ENCODE peak calls at places on chromosomes 11 and 22, in five cellular contexts. One of them, this sample, is unnamed. For H3K4me1, the result is how much of the 10 kb centered on the place peaks cover.

GRCh38 chr22:16819249-16819648 is 6.0 kb downstream of the XKR3 start:
- DNase-seq in heart left ventricle: no peak
- DNase-seq in A549: no peak
- DNase-seq in fibroblast of lung: no peak
- DNase-seq in heart right ventricle: no peak
- DNase-seq in this sample: no peak

GRCh38 chr22:49904040-49904369 is 14.2 kb downstream of the ALG12 start:
- DNase-seq in heart right ventricle: no peak
- DNase-seq in heart left ventricle: no peak
- DNase-seq in fibroblast of lung: no peak
- DNase-seq in A549: no peak
- DNase-seq in this sample: peak

GRCh38 chr11:451738-452137 is 1.7 kb downstream of the PTDSS2 start:
- DNase-seq in A549: no peak
- DNase-seq in heart right ventricle: no peak
- DNase-seq in fibroblast of lung: no peak
- DNase-seq in heart left ventricle: no peak
- DNase-seq in this sample: no peak

GRCh38 chr11:111699579-111700156 is 66.5 kb downstream of the PPP2R1B start:
- DNase-seq in heart left ventricle: no peak
- DNase-seq in A549: no peak
- DNase-seq in fibroblast of lung: no peak
- DNase-seq in heart right ventricle: no peak
- DNase-seq in this sample: no peak

GRCh38 chr11:69542314-69543168 is 61.1 kb downstream of the LINC01488 start:
- DNase-seq in fibroblast of lung: no peak
- DNase-seq in heart left ventricle: no peak
- DNase-seq in heart right ventricle: no peak
- DNase-seq in A549: no peak
- DNase-seq in this sample: no peak

GRCh38 chr22:49828599-49828965 is 909 bp upstream of the BRD1 start:
- DNase-seq in heart right ventricle: no peak
- DNase-seq in heart left ventricle: no peak
- DNase-seq in fibroblast of lung: no peak
- DNase-seq in A549: no peak
- DNase-seq in this sample: peak

GRCh38 chr11:932435-932834 is 6.8 kb downstream of the AP2A2 start:
- DNase-seq in heart left ventricle: no peak
- DNase-seq in A549: no peak
- DNase-seq in heart right ventricle: no peak
- DNase-seq in fibroblast of lung: no peak
- DNase-seq in this sample: no peak

GRCh38 chr11:64745219-64745522 is 1.2 kb upstream of the RASGRP2 start:
- DNase-seq in heart left ventricle: peak
- DNase-seq in heart right ventricle: peak
- DNase-seq in A549: no peak
- DNase-seq in fibroblast of lung: no peak
- DNase-seq in this sample: peak

GRCh38 chr11:8531312-8531711 is 62.7 kb downstream of the STK33 start:
- DNase-seq in heart right ventricle: peak
- DNase-seq in fibroblast of lung: peak
- DNase-seq in heart left ventricle: peak
- DNase-seq in A549: no peak
- DNase-seq in this sample: no peak

GRCh38 chr11:129314381-129314780 is 61.3 kb upstream of the BARX2 start:
- DNase-seq in heart left ventricle: no peak
- DNase-seq in heart right ventricle: no peak
- DNase-seq in A549: no peak
- DNase-seq in fibroblast of lung: no peak
- DNase-seq in this sample: no peak

GRCh38 chr11:128916037-128916572 is 24.9 kb downstream of the KCNJ5 start:
- DNase-seq in heart left ventricle: no peak
- DNase-seq in fibroblast of lung: no peak
- DNase-seq in A549: no peak
- DNase-seq in heart right ventricle: no peak
- DNase-seq in this sample: no peak

GRCh38 chr22:17314472-17314871 is 54.8 kb upstream of the CECR2 start:
- DNase-seq in heart left ventricle: no peak
- DNase-seq in fibroblast of lung: no peak
- DNase-seq in A549: no peak
- DNase-seq in heart right ventricle: no peak
- DNase-seq in this sample: no peak

GRCh38 chr11:34366522-34366921 is 8.7 kb upstream of the ABTB2 start:
- DNase-seq in heart right ventricle: no peak
- DNase-seq in A549: no peak
- DNase-seq in heart left ventricle: no peak
- DNase-seq in fibroblast of lung: peak
- DNase-seq in this sample: no peak

GRCh38 chr11:10303558-10304363 is 1.1 kb upstream of the ADM start:
- DNase-seq in heart right ventricle: peak
- DNase-seq in heart left ventricle: no peak
- DNase-seq in A549: peak
- DNase-seq in fibroblast of lung: peak
- DNase-seq in this sample: peak

GRCh38 chr11:10305262-10305963 is 540 bp downstream of the ADM start:
- DNase-seq in heart right ventricle: peak
- DNase-seq in fibroblast of lung: peak
- DNase-seq in heart left ventricle: peak
- DNase-seq in A549: no peak
- DNase-seq in this sample: peak

GRCh38 chr11:10302744-10303557 is 1.9 kb upstream of the ADM start:
- DNase-seq in heart left ventricle: peak
- DNase-seq in heart right ventricle: peak
- DNase-seq in A549: no peak
- DNase-seq in fibroblast of lung: peak
- DNase-seq in this sample: peak

GRCh38 chr11:10305964-10306918 is 1.4 kb downstream of the ADM start:
- DNase-seq in heart left ventricle: no peak
- DNase-seq in heart right ventricle: peak
- DNase-seq in fibroblast of lung: peak
- DNase-seq in A549: peak
- DNase-seq in this sample: peak

DNA sequence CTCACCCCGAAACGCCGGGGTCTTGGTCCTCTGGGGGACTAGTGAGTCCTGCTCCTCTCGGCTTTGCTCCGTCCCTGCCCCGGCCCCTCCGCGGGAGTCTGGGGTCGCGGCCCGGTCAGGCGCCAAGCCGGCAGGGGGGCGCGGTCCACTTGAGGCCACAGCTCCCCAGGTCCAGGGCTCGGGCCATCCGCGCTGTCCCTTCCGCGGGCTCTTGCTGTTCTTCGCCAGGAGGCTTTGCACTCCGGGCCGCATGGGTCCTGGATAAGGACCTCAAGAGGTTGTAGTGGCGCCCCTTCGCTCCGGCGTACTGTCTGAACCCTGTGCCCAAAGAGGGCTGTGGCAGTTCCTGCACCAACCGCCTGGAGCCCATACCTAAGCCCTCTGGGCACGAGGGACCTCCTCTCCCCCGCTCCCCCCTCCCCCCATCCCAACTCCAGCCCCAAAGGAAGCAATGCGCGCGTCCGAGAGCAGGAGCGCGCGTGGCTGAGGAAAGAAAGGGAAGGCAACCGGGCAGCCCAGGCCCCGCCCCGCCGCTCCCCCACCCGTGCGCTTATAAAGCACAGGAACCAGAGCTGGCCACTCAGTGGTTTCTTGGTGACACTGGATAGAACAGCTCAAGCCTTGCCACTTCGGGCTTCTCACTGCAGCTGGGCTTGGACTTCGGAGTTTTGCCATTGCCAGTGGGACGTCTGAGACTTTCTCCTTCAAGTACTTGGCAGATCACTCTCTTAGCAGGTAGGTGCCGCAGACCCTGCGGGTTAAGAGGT is at the start of gene ADM:
- DNase-seq in A549: peak
- DNase-seq in heart left ventricle: peak
- DNase-seq in fibroblast of lung: peak
- DNase-seq in heart right ventricle: peak
- DNase-seq in this sample: peak
- H3K4me1 ChIP-seq in A549: under half
- H3K4me1 ChIP-seq in heart left ventricle: under half
- H3K4me1 ChIP-seq in fibroblast of lung: under half
- H3K4me1 ChIP-seq in heart right ventricle: half or more
- H3K4me1 ChIP-seq in this sample: under half

DNA sequence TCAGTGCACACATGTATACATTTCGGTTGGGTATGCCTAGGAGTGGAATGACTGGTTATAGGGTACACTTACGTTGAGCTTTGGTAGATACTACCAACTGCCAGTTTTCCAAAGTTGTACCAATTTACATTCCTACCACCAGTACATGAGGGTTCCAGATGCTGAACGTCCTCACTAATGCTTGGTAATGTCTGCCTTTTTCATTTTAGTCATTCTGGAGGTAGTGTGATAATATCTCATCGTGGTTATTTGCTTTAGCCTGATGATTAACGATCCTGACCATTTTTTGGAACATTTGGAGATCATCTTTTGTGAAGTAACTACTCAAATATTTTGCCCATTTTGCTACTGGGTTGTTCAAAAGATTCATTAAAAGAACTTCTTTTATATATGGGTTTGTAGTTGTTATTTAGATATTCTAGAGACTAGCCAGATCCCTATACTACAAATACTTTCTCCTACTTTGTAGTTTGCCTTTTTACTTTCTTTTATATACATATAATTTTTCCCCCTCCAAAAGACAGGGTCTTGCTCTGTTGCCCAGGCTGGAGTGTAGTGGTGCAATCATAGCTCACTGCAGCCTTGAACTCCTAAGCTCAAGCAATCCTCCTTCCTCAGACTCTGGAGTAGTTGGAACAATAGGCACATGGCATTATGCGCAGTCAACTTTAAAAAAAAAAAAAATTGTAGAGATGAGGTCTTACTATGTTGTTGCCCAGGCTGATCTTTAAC is 62.1 kb downstream of the RBFOX2 start:
- DNase-seq in heart left ventricle: no peak
- DNase-seq in heart right ventricle: no peak
- DNase-seq in fibroblast of lung: no peak
- DNase-seq in A549: no peak
- DNase-seq in this sample: no peak
- TF ChIP-seq CTCF in heart left ventricle: no peak
- TF ChIP-seq CTCF in heart right ventricle: no peak
- TF ChIP-seq CTCF in fibroblast of lung: no peak
- TF ChIP-seq CTCF in A549: no peak
- TF ChIP-seq CTCF in this sample: no peak

DNA sequence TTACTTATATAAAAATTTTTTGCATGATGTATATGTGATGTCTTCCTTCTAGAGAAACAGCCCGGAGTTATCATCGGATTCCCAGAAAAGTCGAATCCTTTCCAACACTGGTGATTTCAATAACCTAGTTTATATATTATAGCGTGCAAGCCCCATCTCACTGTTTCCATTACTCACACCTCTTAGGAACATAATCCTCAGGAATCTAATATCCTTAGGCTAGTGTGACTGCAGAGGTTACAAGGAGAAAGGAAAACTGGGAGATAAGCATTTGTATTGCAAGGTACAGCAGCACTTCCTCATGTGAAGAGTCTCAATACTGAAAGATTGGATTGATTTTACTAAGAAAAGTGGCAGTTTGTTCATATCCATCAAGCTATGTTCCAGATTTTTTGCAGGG is 20.3 kb downstream of the ARHGAP20 start:
- DNase-seq in heart left ventricle: no peak
- DNase-seq in fibroblast of lung: no peak
- DNase-seq in heart right ventricle: no peak
- DNase-seq in A549: no peak
- DNase-seq in this sample: no peak
- H3K4me1 ChIP-seq in heart left ventricle: under half
- H3K4me1 ChIP-seq in fibroblast of lung: under half
- H3K4me1 ChIP-seq in heart right ventricle: under half
- H3K4me1 ChIP-seq in A549: under half
- H3K4me1 ChIP-seq in this sample: under half

GRCh38 chr11:72573380-72573949 is 100.8 kb downstream of the PDE2A start:
- DNase-seq in heart right ventricle: peak
- DNase-seq in A549: peak
- DNase-seq in fibroblast of lung: peak
- DNase-seq in heart left ventricle: no peak
- DNase-seq in this sample: no peak
- TF ChIP-seq CTCF in heart right ventricle: peak
- TF ChIP-seq CTCF in A549: peak
- TF ChIP-seq CTCF in fibroblast of lung: peak
- TF ChIP-seq CTCF in heart left ventricle: peak
- TF ChIP-seq CTCF in this sample: peak

GRCh38 chr11:3157381-3158130 is 7.6 kb downstream of the OSBPL5 start:
- DNase-seq in A549: no peak
- DNase-seq in heart left ventricle: no peak
- DNase-seq in heart right ventricle: peak
- DNase-seq in fibroblast of lung: no peak
- DNase-seq in this sample: peak

GRCh38 chr11:3158821-3159220 is 6.3 kb downstream of the OSBPL5 start:
- DNase-seq in heart right ventricle: peak
- DNase-seq in heart left ventricle: no peak
- DNase-seq in fibroblast of lung: no peak
- DNase-seq in A549: no peak
- DNase-seq in this sample: peak

GRCh38 chr11:3156661-3157311 is 8.3 kb downstream of the OSBPL5 start:
- DNase-seq in fibroblast of lung: no peak
- DNase-seq in heart right ventricle: peak
- DNase-seq in A549: no peak
- DNase-seq in heart left ventricle: no peak
- DNase-seq in this sample: peak

GRCh38 chr11:3159296-3160190 is 5.6 kb downstream of the OSBPL5 start:
- DNase-seq in heart right ventricle: peak
- DNase-seq in fibroblast of lung: peak
- DNase-seq in A549: no peak
- DNase-seq in heart left ventricle: no peak
- DNase-seq in this sample: peak

DNA sequence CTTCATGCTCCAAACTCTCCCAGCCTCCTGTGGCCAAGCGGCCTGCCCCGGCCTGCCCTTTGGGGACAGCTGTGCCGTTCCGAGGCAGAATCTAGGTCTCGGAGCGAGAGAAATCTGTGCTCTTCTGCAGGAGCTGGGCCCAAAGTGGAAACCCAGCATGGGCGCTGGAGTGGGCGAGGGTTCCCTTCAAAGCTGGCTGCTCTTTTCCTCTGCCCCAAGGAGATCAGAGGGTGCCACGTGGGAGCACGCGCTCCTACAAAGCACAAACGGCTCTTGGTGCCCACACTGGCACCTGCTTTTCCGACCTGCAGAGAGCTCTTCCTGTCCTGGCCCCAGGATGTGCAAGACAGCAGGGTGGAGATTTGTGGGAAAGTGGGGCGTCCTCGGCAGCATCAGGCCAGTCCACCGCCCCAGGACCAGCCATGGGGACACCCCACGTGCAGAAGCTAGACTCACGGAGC is 6.9 kb downstream of the OSBPL5 start:
- DNase-seq in fibroblast of lung: no peak
- DNase-seq in heart left ventricle: no peak
- DNase-seq in heart right ventricle: peak
- DNase-seq in A549: no peak
- DNase-seq in this sample: peak
- H3K4me1 ChIP-seq in fibroblast of lung: half or more
- H3K4me1 ChIP-seq in heart left ventricle: under half
- H3K4me1 ChIP-seq in heart right ventricle: half or more
- H3K4me1 ChIP-seq in A549: under half
- H3K4me1 ChIP-seq in this sample: half or more

DNA sequence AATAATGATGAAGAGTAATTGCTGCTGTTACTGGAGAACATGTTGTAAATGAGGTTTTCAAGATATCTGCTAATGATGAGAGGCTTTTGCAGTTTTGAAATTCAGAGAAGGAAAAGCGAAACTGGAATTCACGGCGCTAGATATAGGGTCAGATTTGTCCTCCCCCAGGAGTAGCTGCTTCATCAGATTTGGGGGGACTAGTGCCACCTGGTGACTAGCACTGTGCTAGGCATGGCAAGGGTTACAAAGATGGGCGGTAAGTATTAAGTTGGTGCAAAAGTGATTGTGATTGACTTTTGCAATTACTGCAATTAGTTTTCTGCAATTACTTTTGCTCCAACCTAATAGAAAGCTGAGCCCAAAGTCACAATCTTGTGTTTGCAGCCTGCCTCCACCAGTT is 879.9 kb upstream of the TENM4 start:
- DNase-seq in A549: no peak
- DNase-seq in fibroblast of lung: peak
- DNase-seq in heart left ventricle: no peak
- DNase-seq in heart right ventricle: no peak
- DNase-seq in this sample: no peak
- TF ChIP-seq CTCF in A549: no peak
- TF ChIP-seq CTCF in fibroblast of lung: peak
- TF ChIP-seq CTCF in heart left ventricle: no peak
- TF ChIP-seq CTCF in heart right ventricle: no peak
- TF ChIP-seq CTCF in this sample: no peak